ENCODE peak calls at places on chromosomes 1 and 21, in eight cellular contexts. C is HFFc6; M is neuronal stem cell; O is GM23248; V is dermis blood vessel endothelial cell; N is cardiac fibroblast; T is activated naive CD4-positive, alpha-beta T cell treated with Interleukin-2 at 50 U/mL for 16 hours; K is LNCaP clone FGC. Y is an unnamed sample.

GRCh38 chr1:173052681-173053196 is 2.0 kb upstream of the TNFSF18 start:
- DNase-seq in C (no peak), M (no peak), O (no peak), V (peak), N (no peak), T (no peak), K (peak), Y (no peak)

GRCh38 chr1:239755513-239755912 is 336.2 kb upstream of the FMN2 start:
- DNase-seq in C (no peak), M (no peak), O (no peak), V (no peak), N (no peak), T (no peak), K (no peak), Y (no peak)

GRCh38 chr1:26915204-26915842 is 1.5 kb upstream of the NR0B2 start:
- DNase-seq in C (no peak), M (no peak), O (peak), V (no peak), N (no peak), T (no peak), K (no peak), Y (no peak)

GRCh38 chr1:91747666-91748065 is 138.3 kb downstream of the TGFBR3 start:
- DNase-seq in C (no peak), M (no peak), O (no peak), V (no peak), N (no peak), T (no peak), K (no peak), Y (no peak)

GRCh38 chr1:231338270-231339128 is at the start of gene SPRTN:
- DNase-seq in C (no peak), M (no peak), O (peak), V (peak), N (peak), T (no peak), K (no peak), Y (peak)

GRCh38 chr1:210584439-210585113 is 255.9 kb downstream of the HHAT start:
- DNase-seq in C (peak), M (peak), O (peak), V (peak), N (peak), T (peak), K (peak), Y (peak)

GRCh38 chr1:199404976-199405375 is 622.5 kb upstream of the NR5A2 start:
- DNase-seq in C (peak), M (no peak), O (peak), V (no peak), N (peak), T (no peak), K (no peak), Y (no peak)

GRCh38 chr1:24150228-24151174 is 7.6 kb upstream of the IL22RA1 start:
- DNase-seq in C (peak), M (peak), O (peak), V (peak), N (peak), T (peak), K (peak), Y (peak)

GRCh38 chr1:76038306-76039004 is 36.1 kb upstream of the ST6GALNAC3 start:
- DNase-seq in C (peak), M (no peak), O (no peak), V (no peak), N (no peak), T (no peak), K (no peak), Y (no peak)

GRCh38 chr1:22373252-22373651 is 78.4 kb upstream of the ZBTB40 start:
- DNase-seq in C (no peak), M (no peak), O (no peak), V (no peak), N (no peak), T (no peak), K (no peak), Y (no peak)

GRCh38 chr1:23559985-23560755 is 869 bp upstream of the ID3 start:
- DNase-seq in C (no peak), M (no peak), O (peak), V (peak), N (peak), T (no peak), K (no peak), Y (no peak)

GRCh38 chr1:59765036-59765730 is 49.6 kb upstream of the HOOK1 start:
- DNase-seq in C (no peak), M (no peak), O (no peak), V (no peak), N (no peak), T (no peak), K (no peak), Y (no peak)

GRCh38 chr1:26768755-26769154 is 19.0 kb upstream of the PIGV start:
- DNase-seq in C (peak), M (no peak), O (peak), V (peak), N (peak), T (no peak), K (no peak), Y (no peak)

GRCh38 chr1:64542118-64542517 is 72.2 kb downstream of the CACHD1 start:
- DNase-seq in C (no peak), M (no peak), O (no peak), V (peak), N (no peak), T (no peak), K (no peak), Y (no peak)

GRCh38 chr1:147580200-147580557 is 38.9 kb downstream of the BCL9 start:
- DNase-seq in C (no peak), M (no peak), O (peak), V (no peak), N (peak), T (no peak), K (no peak), Y (no peak)

GRCh38 chr1:162541619-162542141 is 19.8 kb upstream of the UAP1 start:
- DNase-seq in C (peak), M (no peak), O (peak), V (peak), N (peak), T (no peak), K (no peak), Y (no peak)

GRCh38 chr1:31372961-31373896 is at the start of gene FABP3:
- DNase-seq in C (peak), M (peak), O (peak), V (peak), N (peak), T (no peak), K (no peak), Y (peak)

GRCh38 chr1:7462627-7463026 is 308.5 kb upstream of the VAMP3 start:
- DNase-seq in C (no peak), M (no peak), O (no peak), V (no peak), N (no peak), T (no peak), K (no peak), Y (no peak)

GRCh38 chr1:44484155-44484688 is 79.2 kb downstream of the RNF220 start:
- DNase-seq in C (no peak), M (no peak), O (peak), V (peak), N (peak), T (no peak), K (no peak), Y (no peak)

GRCh38 chr1:33455537-33456301 is 16.7 kb upstream of the ZSCAN20 start:
- DNase-seq in C (peak), M (peak), O (peak), V (peak), N (peak), T (peak), K (peak), Y (peak)

GRCh38 chr1:6225651-6226050 is 10.1 kb downstream of the ICMT start:
- DNase-seq in C (no peak), M (no peak), O (no peak), V (no peak), N (no peak), T (no peak), K (no peak), Y (no peak)

GRCh38 chr1:225460021-225460736 is 32.3 kb upstream of the LBR start:
- DNase-seq in C (no peak), M (no peak), O (peak), V (no peak), N (no peak), T (no peak), K (no peak), Y (no peak)

GRCh38 chr1:224697888-224698450 is 81.9 kb downstream of the CNIH3 start:
- DNase-seq in C (no peak), M (no peak), O (peak), V (no peak), N (no peak), T (no peak), K (no peak), Y (no peak)

GRCh38 chr21:35256468-35256988 is 207.4 kb upstream of the RUNX1 start:
- DNase-seq in C (peak), M (peak), O (peak), V (peak), N (peak), T (peak), K (peak), Y (no peak)

GRCh38 chr1:99598738-99599411 is 47.0 kb upstream of the PALMD start:
- DNase-seq in C (no peak), M (no peak), O (no peak), V (peak), N (no peak), T (no peak), K (no peak), Y (no peak)

GRCh38 chr1:184563308-184563707 is 176.5 kb downstream of the C1orf21 start:
- DNase-seq in C (peak), M (no peak), O (peak), V (peak), N (peak), T (no peak), K (no peak), Y (no peak)

Y was measured in GM12892.